ENCODE peak calls at places on chromosome 21, in seven cellular contexts. J is K562, T is transverse colon, Y is stomach, Z is HCT116, I is spleen, H is breast epithelium. O is an unnamed sample.

GRCh38 chr21:18493420-18493819 is 89.8 kb upstream of the TMPRSS15 start:
- DNase-seq in T (no peak), Y (no peak), H (no peak), I (no peak), J (no peak), Z (no peak), O (no peak)

GRCh38 chr21:19853709-19854575 is 1144.3 kb upstream of the NCAM2 start:
- DNase-seq in J (peak; percentile 70), Y (no peak), H (no peak), Z (no peak), I (peak; percentile 51), T (no peak), O (peak; percentile 5)

GRCh38 chr21:46100426-46100825 is 2.5 kb downstream of the COL6A2 start:
- DNase-seq in Y (peak; percentile 11), Z (no peak), H (no peak), T (peak; percentile 6), J (no peak), I (no peak), O (no peak)

GRCh38 chr21:40732998-40733397 is 114.0 kb downstream of the DSCAM start:
- DNase-seq in Y (no peak), I (no peak), J (no peak), H (no peak), T (no peak), Z (no peak), O (no peak)

GRCh38 chr21:31493350-31493880 is 149.4 kb upstream of the TIAM1 start:
- DNase-seq in Y (no peak), Z (no peak), H (no peak), T (no peak), I (no peak), J (no peak), O (no peak)

GRCh38 chr21:35212393-35213127 is 163.5 kb upstream of the RUNX1 start:
- DNase-seq in T (no peak), Y (no peak), Z (no peak), J (no peak), H (no peak), I (no peak), O (no peak)

GRCh38 chr21:46265736-46266525 is 19.5 kb downstream of the MCM3AP start:
- DNase-seq in J (no peak), I (no peak), Z (no peak), Y (no peak), T (no peak), H (no peak), O (no peak)

GRCh38 chr21:24369278-24369677 is 1238.0 kb downstream of the MRPL39 start:
- DNase-seq in H (no peak), J (no peak), Y (no peak), I (no peak), T (no peak), Z (no peak), O (no peak)

GRCh38 chr21:40631201-40631600 is 215.8 kb downstream of the DSCAM start:
- DNase-seq in Y (no peak), Z (no peak), J (no peak), I (no peak), H (no peak), T (no peak), O (no peak)

GRCh38 chr21:17690078-17690494 is 77.4 kb upstream of the BTG3 start:
- DNase-seq in H (no peak), Z (no peak), J (peak; percentile 3), T (no peak), Y (no peak), I (no peak), O (no peak)

GRCh38 chr21:25837545-25838263 is 102.9 kb downstream of the GABPA start:
- DNase-seq in T (no peak), Z (no peak), H (no peak), Y (no peak), I (no peak), J (no peak), O (peak; percentile 95)

GRCh38 chr21:22164912-22165311 is 1166.7 kb downstream of the NCAM2 start:
- DNase-seq in Y (no peak), I (no peak), Z (no peak), H (no peak), J (peak; percentile 2), T (no peak), O (no peak)

GRCh38 chr21:45997495-45998275 is 16.1 kb downstream of the COL6A1 start:
- DNase-seq in H (peak; percentile 40), Y (no peak), Z (no peak), T (peak; percentile 7), I (peak; percentile 63), J (no peak), O (no peak)

GRCh38 chr21:43609501-43610340 is 49.6 kb downstream of the HSF2BP start:
- DNase-seq in H (peak; percentile 80), Y (peak; percentile 84), T (peak; percentile 71), Z (no peak), J (peak; percentile 35), I (no peak), O (peak; percentile 90)

GRCh38 chr21:40606341-40606740 is 240.6 kb downstream of the DSCAM start:
- DNase-seq in H (no peak), I (no peak), Z (no peak), T (no peak), Y (no peak), J (no peak), O (no peak)

GRCh38 chr21:46048926-46049889 is 48.7 kb upstream of the COL6A2 start:
- DNase-seq in Z (no peak), H (peak; percentile 69), T (peak; percentile 72), Y (peak; percentile 54), I (no peak), J (no peak), O (no peak)

GRCh38 chr21:25615880-25616279 is 8.6 kb upstream of the MRPL39 start:
- DNase-seq in J (no peak), Y (no peak), Z (no peak), T (no peak), I (no peak), H (no peak), O (no peak)

GRCh38 chr21:36059823-36060158 is 535 bp downstream of the SETD4 start:
- DNase-seq in Z (no peak), T (peak; percentile 52), Y (peak; percentile 30), J (peak; percentile 68), I (no peak), H (no peak), O (no peak)

GRCh38 chr21:46423546-46424061 is 35.1 kb upstream of the DIP2A start:
- DNase-seq in I (no peak), J (peak; percentile 29), T (no peak), H (no peak), Z (no peak), Y (no peak), O (no peak)

GRCh38 chr21:35585878-35586277 is 474.4 kb downstream of the SETD4 start:
- DNase-seq in T (no peak), Z (peak; percentile 7), H (no peak), J (no peak), I (no peak), Y (no peak), O (no peak)

GRCh38 chr21:23008803-23009202 is 2010.6 kb downstream of the NCAM2 start:
- DNase-seq in J (no peak), H (no peak), I (no peak), Z (no peak), Y (no peak), T (no peak), O (no peak)

GRCh38 chr21:36022704-36023103 is 37.6 kb downstream of the SETD4 start:
- DNase-seq in Z (no peak), J (no peak), I (no peak), Y (no peak), T (no peak), H (no peak), O (no peak)

GRCh38 chr21:17711896-17712295 is 99.2 kb upstream of the BTG3 start:
- DNase-seq in Z (no peak), T (no peak), I (no peak), Y (no peak), H (no peak), J (no peak), O (no peak)

GRCh38 chr21:46081022-46081861 is 16.7 kb upstream of the COL6A2 start:
- DNase-seq in H (peak; percentile 45), I (peak; percentile 63), Y (peak; percentile 22), Z (no peak), T (no peak), J (no peak), O (no peak)

GRCh38 chr21:26124421-26124833 is 46.1 kb downstream of the APP start:
- DNase-seq in J (no peak), H (no peak), Y (no peak), I (no peak), Z (no peak), T (no peak), O (no peak)

GRCh38 chr21:17931080-17931479 is 111.9 kb upstream of the C21orf91 start:
- DNase-seq in I (no peak), Y (no peak), H (no peak), T (no peak), J (peak; percentile 6), Z (peak; percentile 24), O (no peak)

GRCh38 chr21:35616090-35616489 is 444.2 kb downstream of the SETD4 start:
- DNase-seq in Z (peak; percentile 3), I (no peak), T (no peak), J (no peak), Y (no peak), H (no peak), O (no peak)

GRCh38 chr21:42362700-42363099 is 3.6 kb downstream of the TFF1 start:
- DNase-seq in Z (no peak), T (no peak), I (no peak), H (no peak), J (no peak), Y (no peak), O (no peak)
- H3K4me3 ChIP-seq in Z (no peak overlapping the region), T (no peak overlapping the region), I (no peak overlapping the region), H (no peak overlapping the region), J (no peak overlapping the region), Y (no peak overlapping the region), O (no peak overlapping the region)

DNA sequence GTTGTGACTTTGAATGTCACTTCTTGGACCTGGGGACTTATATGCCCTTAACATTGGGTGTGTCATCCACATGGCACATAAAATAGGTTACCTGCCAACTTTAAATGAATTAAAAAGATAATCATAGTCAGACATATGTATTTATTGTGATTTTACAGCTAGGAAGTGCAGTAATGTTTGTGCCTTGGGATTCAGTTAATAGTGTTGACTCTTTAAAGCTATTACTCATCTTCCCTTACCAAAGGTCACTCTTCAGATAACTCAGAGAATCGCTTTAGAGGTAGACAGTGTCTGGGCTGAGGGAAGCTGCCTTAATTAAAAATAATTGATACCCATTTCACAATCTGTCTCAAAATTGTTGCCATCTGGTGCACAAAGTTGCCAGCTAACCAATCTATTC is 3.1 kb upstream of the KRTAP15-1 start:
- DNase-seq in Z (no peak), T (no peak), Y (no peak), I (no peak), J (no peak), H (no peak), O (no peak)
- TF ChIP-seq POLR2AphosphoS5 in Z (no peak), T (no peak), Y (no peak), I (no peak), J (no peak), H (no peak), O (no peak)

DNA sequence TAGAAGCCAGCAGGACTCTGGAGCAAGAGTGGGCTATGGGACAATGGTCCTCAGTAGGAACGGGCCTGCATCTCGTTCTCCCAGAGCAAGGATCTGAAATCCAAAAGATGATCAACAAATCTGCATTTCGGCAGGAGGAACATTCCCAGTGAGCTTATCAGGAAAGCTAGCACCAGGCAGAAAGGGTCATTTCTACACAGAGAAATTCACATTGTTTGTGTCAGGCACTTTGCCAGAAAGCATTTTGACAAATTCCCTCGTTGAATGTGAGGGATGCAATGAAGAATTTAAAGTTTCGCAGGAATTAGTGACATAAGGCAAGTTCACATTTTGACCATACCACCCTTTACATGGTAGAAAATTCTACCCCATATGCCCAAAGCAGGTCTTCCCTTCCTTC is 31.6 kb upstream of the ETS2 start:
- DNase-seq in I (no peak), Y (no peak), J (no peak), Z (no peak), H (no peak), T (no peak), O (no peak)
- H3K27ac ChIP-seq in I (no peak overlapping the region), Y (peak overlapping the region; percentile 31), J (no peak overlapping the region), Z (no peak overlapping the region), H (no peak overlapping the region), T (no peak overlapping the region), O (no peak overlapping the region)

GRCh38 chr21:30227128-30227527 is 11.2 kb upstream of the CLDN8 start:
- DNase-seq in Y (no peak), I (no peak), J (no peak), T (no peak), Z (no peak), H (no peak), O (no peak)
- H3K4me3 ChIP-seq in Y (no peak overlapping the region), I (no peak overlapping the region), J (no peak overlapping the region), T (no peak overlapping the region), Z (no peak overlapping the region), H (no peak overlapping the region), O (no peak overlapping the region)

O was measured in SK-N-MC.